ENCODE peak calls at places on chromosomes 13 and 19, in seven cellular contexts. One of them, this sample, is unnamed.

GRCh38 chr13:95298971-95299627 is 2.2 kb downstream of the ABCC4 start:
- DNase-seq in neural progenitor cell: no peak
- DNase-seq in mammary epithelial cell: peak; percentile 74
- DNase-seq in fibroblast of lung: peak; percentile 94
- DNase-seq in K562: peak; percentile 30
- DNase-seq in colonic mucosa: no peak
- DNase-seq in PC-3: peak; percentile 86
- DNase-seq in this sample: peak; percentile 41

GRCh38 chr19:46124638-46125115 is at the start of gene IGFL3:
- DNase-seq in neural progenitor cell: no peak
- DNase-seq in mammary epithelial cell: peak; percentile 66
- DNase-seq in fibroblast of lung: peak; percentile 94
- DNase-seq in K562: no peak
- DNase-seq in colonic mucosa: no peak
- DNase-seq in PC-3: no peak
- DNase-seq in this sample: peak; percentile 16

GRCh38 chr13:27919934-27920676 is at the start of gene PDX1:
- DNase-seq in neural progenitor cell: peak; percentile 82
- DNase-seq in mammary epithelial cell: peak; percentile 46
- DNase-seq in fibroblast of lung: no peak
- DNase-seq in K562: peak; percentile 2
- DNase-seq in colonic mucosa: peak; percentile 71
- DNase-seq in PC-3: peak; percentile 37
- DNase-seq in this sample: peak; percentile 71

GRCh38 chr19:7677664-7678311 is 898 bp downstream of the MCEMP1 start:
- DNase-seq in neural progenitor cell: no peak
- DNase-seq in mammary epithelial cell: no peak
- DNase-seq in fibroblast of lung: no peak
- DNase-seq in K562: no peak
- DNase-seq in colonic mucosa: no peak
- DNase-seq in PC-3: no peak
- DNase-seq in this sample: peak; percentile 51

GRCh38 chr19:47357788-47358680 is 8.9 kb downstream of the DHX34 start:
- DNase-seq in neural progenitor cell: peak; percentile 27
- DNase-seq in mammary epithelial cell: no peak
- DNase-seq in fibroblast of lung: no peak
- DNase-seq in K562: peak; percentile 40
- DNase-seq in colonic mucosa: no peak
- DNase-seq in PC-3: no peak
- DNase-seq in this sample: peak; percentile 52

GRCh38 chr19:44718441-44719261 is 19.7 kb downstream of the CEACAM16 start:
- DNase-seq in neural progenitor cell: peak; percentile 55
- DNase-seq in mammary epithelial cell: no peak
- DNase-seq in fibroblast of lung: peak; percentile 73
- DNase-seq in K562: no peak
- DNase-seq in colonic mucosa: peak; percentile 90
- DNase-seq in PC-3: peak; percentile 61
- DNase-seq in this sample: peak; percentile 97

GRCh38 chr19:49502866-49503581 is 6.8 kb downstream of the RPS11 start:
- DNase-seq in neural progenitor cell: peak; percentile 84
- DNase-seq in mammary epithelial cell: peak; percentile 48
- DNase-seq in fibroblast of lung: peak; percentile 63
- DNase-seq in K562: peak; percentile 81
- DNase-seq in colonic mucosa: no peak
- DNase-seq in PC-3: peak; percentile 83
- DNase-seq in this sample: no peak

GRCh38 chr19:10454267-10454666 is 33.9 kb downstream of the PDE4A start:
- DNase-seq in neural progenitor cell: peak; percentile 93
- DNase-seq in mammary epithelial cell: no peak
- DNase-seq in fibroblast of lung: no peak
- DNase-seq in K562: peak; percentile 55
- DNase-seq in colonic mucosa: no peak
- DNase-seq in PC-3: peak; percentile 22
- DNase-seq in this sample: peak; percentile 50

GRCh38 chr13:26022538-26023292 is 29.1 kb downstream of the SHISA2 start:
- DNase-seq in neural progenitor cell: no peak
- DNase-seq in mammary epithelial cell: peak; percentile 74
- DNase-seq in fibroblast of lung: peak; percentile 73
- DNase-seq in K562: no peak
- DNase-seq in colonic mucosa: no peak
- DNase-seq in PC-3: peak; percentile 97
- DNase-seq in this sample: no peak

GRCh38 chr13:27967736-27968315 is 1.3 kb downstream of the CDX2 start:
- DNase-seq in neural progenitor cell: peak; percentile 47
- DNase-seq in mammary epithelial cell: no peak
- DNase-seq in fibroblast of lung: no peak
- DNase-seq in K562: no peak
- DNase-seq in colonic mucosa: no peak
- DNase-seq in PC-3: no peak
- DNase-seq in this sample: peak; percentile 51

GRCh38 chr19:48629599-48630288 is 7.4 kb downstream of the DBP start:
- DNase-seq in neural progenitor cell: peak; percentile 95
- DNase-seq in mammary epithelial cell: no peak
- DNase-seq in fibroblast of lung: peak; percentile 73
- DNase-seq in K562: peak; percentile 48
- DNase-seq in colonic mucosa: peak; percentile 92
- DNase-seq in PC-3: no peak
- DNase-seq in this sample: peak; percentile 97

GRCh38 chr13:98879965-98880364 is 97.9 kb downstream of the DOCK9 start:
- DNase-seq in neural progenitor cell: no peak
- DNase-seq in mammary epithelial cell: no peak
- DNase-seq in fibroblast of lung: no peak
- DNase-seq in K562: no peak
- DNase-seq in colonic mucosa: no peak
- DNase-seq in PC-3: no peak
- DNase-seq in this sample: no peak

GRCh38 chr19:42108527-42109389 is 23.5 kb downstream of the POU2F2 start:
- DNase-seq in neural progenitor cell: peak; percentile 93
- DNase-seq in mammary epithelial cell: peak; percentile 68
- DNase-seq in fibroblast of lung: peak; percentile 79
- DNase-seq in K562: peak; percentile 91
- DNase-seq in colonic mucosa: peak; percentile 85
- DNase-seq in PC-3: peak; percentile 85
- DNase-seq in this sample: peak; percentile 93

GRCh38 chr19:13972368-13973155 is 20.3 kb downstream of the DCAF15 start:
- DNase-seq in neural progenitor cell: no peak
- DNase-seq in mammary epithelial cell: no peak
- DNase-seq in fibroblast of lung: no peak
- DNase-seq in K562: no peak
- DNase-seq in colonic mucosa: no peak
- DNase-seq in PC-3: no peak
- DNase-seq in this sample: no peak

GRCh38 chr19:12034610-12035009 is 869 bp downstream of the ZNF433 start:
- DNase-seq in neural progenitor cell: peak; percentile 22
- DNase-seq in mammary epithelial cell: no peak
- DNase-seq in fibroblast of lung: no peak
- DNase-seq in K562: no peak
- DNase-seq in colonic mucosa: no peak
- DNase-seq in PC-3: peak; percentile 18
- DNase-seq in this sample: peak; percentile 21
- H3K9ac ChIP-seq in neural progenitor cell: peak overlapping the region; percentile 46
- H3K9ac ChIP-seq in mammary epithelial cell: no peak overlapping the region
- H3K9ac ChIP-seq in fibroblast of lung: no peak overlapping the region
- H3K9ac ChIP-seq in K562: no peak overlapping the region
- H3K9ac ChIP-seq in colonic mucosa: no peak overlapping the region
- H3K9ac ChIP-seq in PC-3: peak overlapping the region; percentile 80
- H3K9ac ChIP-seq in this sample: peak overlapping the region; percentile 14

DNA sequence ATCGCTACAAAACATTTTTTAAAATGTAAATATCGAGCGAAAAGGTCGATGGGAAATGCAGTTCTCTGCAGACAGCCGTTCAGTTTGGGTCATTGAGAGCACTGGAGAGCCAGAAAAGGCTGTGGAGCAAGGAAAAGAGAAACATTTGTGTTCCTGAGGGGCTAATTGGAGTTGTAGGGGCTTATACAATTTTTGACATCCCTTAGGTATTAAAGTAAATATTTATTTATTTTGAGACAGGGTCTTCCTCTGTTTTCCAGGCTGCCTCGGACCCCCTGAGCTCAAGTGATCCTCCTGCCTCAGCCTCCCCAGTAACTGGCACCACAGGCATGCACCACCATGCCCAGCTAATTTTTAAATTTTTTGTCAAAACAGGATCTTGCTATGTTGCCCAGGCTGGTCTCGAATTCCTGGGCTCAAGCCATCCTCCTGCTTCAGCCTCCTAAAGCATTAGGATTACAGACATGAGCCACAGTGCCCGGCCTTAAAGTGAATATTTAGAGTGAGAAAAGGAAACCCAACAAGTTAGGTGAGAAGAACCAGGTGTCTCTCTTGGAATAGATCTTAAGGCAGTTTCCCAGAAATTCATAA is 825 bp upstream of the YIF1B start:
- DNase-seq in neural progenitor cell: no peak
- DNase-seq in mammary epithelial cell: no peak
- DNase-seq in fibroblast of lung: no peak
- DNase-seq in K562: no peak
- DNase-seq in colonic mucosa: no peak
- DNase-seq in PC-3: no peak
- DNase-seq in this sample: no peak
- H3K9ac ChIP-seq in neural progenitor cell: no peak overlapping the region
- H3K9ac ChIP-seq in mammary epithelial cell: no peak overlapping the region
- H3K9ac ChIP-seq in fibroblast of lung: no peak overlapping the region
- H3K9ac ChIP-seq in K562: peak overlapping the region; percentile 46
- H3K9ac ChIP-seq in colonic mucosa: peak overlapping the region; percentile 51
- H3K9ac ChIP-seq in PC-3: peak overlapping the region; percentile 45
- H3K9ac ChIP-seq in this sample: peak overlapping the region; percentile 40

GRCh38 chr13:97125051-97125809 is 96.9 kb upstream of the MBNL2 start:
- DNase-seq in neural progenitor cell: peak; percentile 38
- DNase-seq in mammary epithelial cell: peak; percentile 90
- DNase-seq in fibroblast of lung: peak; percentile 92
- DNase-seq in K562: peak; percentile 20
- DNase-seq in colonic mucosa: peak; percentile 43
- DNase-seq in PC-3: peak; percentile 80
- DNase-seq in this sample: peak; percentile 60
- H3K9ac ChIP-seq in neural progenitor cell: no peak overlapping the region
- H3K9ac ChIP-seq in mammary epithelial cell: peak overlapping the region; percentile 53
- H3K9ac ChIP-seq in fibroblast of lung: no peak overlapping the region
- H3K9ac ChIP-seq in K562: no peak overlapping the region
- H3K9ac ChIP-seq in colonic mucosa: no peak overlapping the region
- H3K9ac ChIP-seq in PC-3: peak overlapping the region; percentile 14
- H3K9ac ChIP-seq in this sample: no peak overlapping the region

DNA sequence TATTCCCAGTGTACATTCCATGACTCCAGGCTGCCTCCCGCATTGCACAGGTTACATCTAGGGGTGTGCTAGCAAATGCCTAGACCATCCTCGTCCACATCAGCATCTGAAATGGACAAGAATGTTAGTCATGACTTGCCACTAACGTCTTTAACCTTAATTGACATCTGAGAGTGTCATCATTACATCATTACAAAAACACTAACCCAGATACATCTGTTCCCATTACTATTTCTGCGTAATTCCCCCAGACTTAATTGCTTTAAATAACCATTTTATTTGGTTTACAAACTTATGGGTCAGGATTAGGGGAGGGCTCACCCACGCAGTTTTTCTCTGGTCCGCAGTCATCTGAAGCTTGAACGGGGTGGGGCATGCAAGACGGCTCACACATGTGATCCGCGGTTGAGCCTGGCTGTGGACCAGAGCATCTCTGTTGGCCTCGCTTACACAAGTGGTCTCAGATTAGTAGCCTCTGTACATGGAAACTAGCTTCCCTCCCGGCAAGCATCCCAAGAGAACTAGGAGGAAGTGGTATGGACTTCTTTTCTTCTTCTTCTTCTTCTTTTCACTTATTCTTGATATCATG is 15.9 kb downstream of the KL start:
- DNase-seq in neural progenitor cell: no peak
- DNase-seq in mammary epithelial cell: no peak
- DNase-seq in fibroblast of lung: no peak
- DNase-seq in K562: no peak
- DNase-seq in colonic mucosa: no peak
- DNase-seq in PC-3: no peak
- DNase-seq in this sample: no peak
- H3K9ac ChIP-seq in neural progenitor cell: no peak overlapping the region
- H3K9ac ChIP-seq in mammary epithelial cell: no peak overlapping the region
- H3K9ac ChIP-seq in fibroblast of lung: no peak overlapping the region
- H3K9ac ChIP-seq in K562: no peak overlapping the region
- H3K9ac ChIP-seq in colonic mucosa: no peak overlapping the region
- H3K9ac ChIP-seq in PC-3: no peak overlapping the region
- H3K9ac ChIP-seq in this sample: no peak overlapping the region

GRCh38 chr13:110297771-110298170 is 9.2 kb downstream of the COL4A1 start:
- DNase-seq in neural progenitor cell: no peak
- DNase-seq in mammary epithelial cell: no peak
- DNase-seq in fibroblast of lung: no peak
- DNase-seq in K562: no peak
- DNase-seq in colonic mucosa: no peak
- DNase-seq in PC-3: no peak
- DNase-seq in this sample: no peak
- H3K9ac ChIP-seq in neural progenitor cell: no peak overlapping the region
- H3K9ac ChIP-seq in mammary epithelial cell: no peak overlapping the region
- H3K9ac ChIP-seq in fibroblast of lung: no peak overlapping the region
- H3K9ac ChIP-seq in K562: no peak overlapping the region
- H3K9ac ChIP-seq in colonic mucosa: no peak overlapping the region
- H3K9ac ChIP-seq in PC-3: no peak overlapping the region
- H3K9ac ChIP-seq in this sample: no peak overlapping the region

DNA sequence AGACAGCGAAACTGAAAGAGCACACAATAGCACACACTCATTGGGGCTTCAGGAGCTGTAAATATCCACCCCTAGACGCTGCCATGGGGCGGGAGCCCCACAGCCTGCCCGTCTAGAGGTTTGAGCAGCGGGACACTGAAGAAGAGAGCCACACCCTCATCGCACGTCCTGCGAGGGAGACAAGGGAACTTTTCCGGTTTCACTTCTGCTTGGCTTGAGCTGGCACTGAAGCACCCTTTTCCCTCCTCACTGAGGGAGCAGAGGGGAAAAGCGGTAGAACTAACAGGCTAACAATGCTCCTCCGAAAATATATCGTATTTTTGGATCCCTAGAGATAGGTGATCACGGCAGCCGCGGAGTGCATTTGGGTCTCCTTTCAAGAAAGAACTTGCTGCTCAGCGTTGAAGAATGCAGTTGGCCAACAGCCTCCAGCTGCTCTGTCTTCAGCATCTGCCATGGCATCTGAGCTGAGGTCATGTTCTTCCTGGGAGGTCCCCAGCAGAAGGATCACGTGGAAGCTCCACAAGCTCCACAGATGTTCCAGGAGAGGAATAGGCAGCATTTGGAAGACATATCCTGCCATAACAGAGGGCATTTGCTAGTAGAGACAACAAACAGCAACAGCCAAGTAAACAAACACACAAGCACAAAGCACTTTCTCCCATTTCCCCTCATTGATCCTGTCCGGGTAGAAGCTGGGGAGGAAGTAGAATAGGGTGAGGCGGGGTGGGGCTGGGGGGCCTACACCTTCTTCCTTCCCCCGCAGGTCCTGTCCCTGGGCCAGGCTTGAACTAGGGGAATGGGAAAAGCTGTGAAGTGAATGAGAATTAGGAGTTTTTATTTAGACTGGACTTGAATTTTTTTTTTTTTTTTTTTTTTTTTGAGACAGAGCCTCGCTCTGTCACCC is 44.8 kb upstream of the ALOX5AP start:
- DNase-seq in neural progenitor cell: no peak
- DNase-seq in mammary epithelial cell: peak; percentile 62
- DNase-seq in fibroblast of lung: peak; percentile 95
- DNase-seq in K562: peak; percentile 31
- DNase-seq in colonic mucosa: peak; percentile 79
- DNase-seq in PC-3: peak; percentile 23
- DNase-seq in this sample: peak; percentile 44
- H3K9ac ChIP-seq in neural progenitor cell: no peak overlapping the region
- H3K9ac ChIP-seq in mammary epithelial cell: peak overlapping the region; percentile 33
- H3K9ac ChIP-seq in fibroblast of lung: peak overlapping the region; percentile 58
- H3K9ac ChIP-seq in K562: peak overlapping the region; percentile 15
- H3K9ac ChIP-seq in colonic mucosa: peak overlapping the region; percentile 60
- H3K9ac ChIP-seq in PC-3: no peak overlapping the region
- H3K9ac ChIP-seq in this sample: no peak overlapping the region

GRCh38 chr19:18020212-18021067 is 12.5 kb downstream of the ARRDC2 start:
- DNase-seq in neural progenitor cell: no peak
- DNase-seq in mammary epithelial cell: no peak
- DNase-seq in fibroblast of lung: peak; percentile 51
- DNase-seq in K562: no peak
- DNase-seq in colonic mucosa: peak; percentile 69
- DNase-seq in PC-3: no peak
- DNase-seq in this sample: no peak
- H3K9ac ChIP-seq in neural progenitor cell: no peak overlapping the region
- H3K9ac ChIP-seq in mammary epithelial cell: no peak overlapping the region
- H3K9ac ChIP-seq in fibroblast of lung: no peak overlapping the region
- H3K9ac ChIP-seq in K562: peak overlapping the region; percentile 98
- H3K9ac ChIP-seq in colonic mucosa: peak overlapping the region; percentile 54
- H3K9ac ChIP-seq in PC-3: no peak overlapping the region
- H3K9ac ChIP-seq in this sample: no peak overlapping the region